ENCODE peak calls at places on chromosomes 1 and 21, in four cellular contexts. U, A, X and S are unnamed samples.

GRCh38 chr1:206909167-206909882 is 12.1 kb downstream of the IL24 start:
- DNase-seq in U (peak), A (peak), X (peak), S (peak)

GRCh38 chr1:192951961-192952460 is 107.1 kb downstream of the UCHL5 start:
- DNase-seq in U (no peak), A (no peak), X (no peak), S (no peak)

GRCh38 chr1:176174108-176174507 is 33.0 kb downstream of the COP1 start:
- DNase-seq in U (no peak), A (no peak), X (no peak), S (no peak)

GRCh38 chr1:39238476-39238875 is 34.0 kb downstream of the MACF1 start:
- DNase-seq in U (no peak), A (peak), X (no peak), S (no peak)

GRCh38 chr1:168504064-168504837 is 39.5 kb downstream of the XCL2 start:
- DNase-seq in U (peak), A (no peak), X (no peak), S (no peak)

GRCh38 chr1:219771039-219771438 is 157.3 kb downstream of the SLC30A10 start:
- DNase-seq in U (no peak), A (peak), X (no peak), S (no peak)

GRCh38 chr21:39633770-39634181 is 21.0 kb downstream of the B3GALT5 start:
- DNase-seq in U (no peak), A (no peak), X (no peak), S (no peak)

GRCh38 chr1:200302192-200302892 is 107.5 kb downstream of the ZNF281 start:
- DNase-seq in U (peak), A (no peak), X (peak), S (no peak)

GRCh38 chr1:66282343-66282852 is 251.6 kb upstream of the SGIP1 start:
- DNase-seq in U (peak), A (no peak), X (peak), S (no peak)

GRCh38 chr1:160083968-160084770 is 2.8 kb downstream of the KCNJ9 start:
- DNase-seq in U (peak), A (no peak), X (peak), S (no peak)

GRCh38 chr1:37317870-37318431 is 156.4 kb upstream of the ZC3H12A start:
- DNase-seq in U (peak), A (no peak), X (no peak), S (no peak)

GRCh38 chr1:236010443-236010842 is 54.4 kb downstream of the NID1 start:
- DNase-seq in U (no peak), A (no peak), X (no peak), S (no peak)

GRCh38 chr1:246794261-246795093 is 70.3 kb downstream of the SCCPDH start:
- DNase-seq in U (no peak), A (no peak), X (no peak), S (no peak)

GRCh38 chr1:64516803-64517568 is 47.1 kb downstream of the CACHD1 start:
- DNase-seq in U (no peak), A (no peak), X (no peak), S (no peak)

GRCh38 chr1:13746342-13746741 is 46.4 kb downstream of the PRDM2 start:
- DNase-seq in U (no peak), A (no peak), X (no peak), S (no peak)

GRCh38 chr1:13751458-13751871 is 51.5 kb downstream of the PRDM2 start:
- DNase-seq in U (no peak), A (no peak), X (no peak), S (no peak)

GRCh38 chr1:13749543-13750307 is 49.7 kb downstream of the PRDM2 start:
- DNase-seq in U (peak), A (no peak), X (peak), S (peak)

GRCh38 chr1:13751985-13752384 is 52.0 kb downstream of the PRDM2 start:
- DNase-seq in U (no peak), A (no peak), X (no peak), S (no peak)

DNA sequence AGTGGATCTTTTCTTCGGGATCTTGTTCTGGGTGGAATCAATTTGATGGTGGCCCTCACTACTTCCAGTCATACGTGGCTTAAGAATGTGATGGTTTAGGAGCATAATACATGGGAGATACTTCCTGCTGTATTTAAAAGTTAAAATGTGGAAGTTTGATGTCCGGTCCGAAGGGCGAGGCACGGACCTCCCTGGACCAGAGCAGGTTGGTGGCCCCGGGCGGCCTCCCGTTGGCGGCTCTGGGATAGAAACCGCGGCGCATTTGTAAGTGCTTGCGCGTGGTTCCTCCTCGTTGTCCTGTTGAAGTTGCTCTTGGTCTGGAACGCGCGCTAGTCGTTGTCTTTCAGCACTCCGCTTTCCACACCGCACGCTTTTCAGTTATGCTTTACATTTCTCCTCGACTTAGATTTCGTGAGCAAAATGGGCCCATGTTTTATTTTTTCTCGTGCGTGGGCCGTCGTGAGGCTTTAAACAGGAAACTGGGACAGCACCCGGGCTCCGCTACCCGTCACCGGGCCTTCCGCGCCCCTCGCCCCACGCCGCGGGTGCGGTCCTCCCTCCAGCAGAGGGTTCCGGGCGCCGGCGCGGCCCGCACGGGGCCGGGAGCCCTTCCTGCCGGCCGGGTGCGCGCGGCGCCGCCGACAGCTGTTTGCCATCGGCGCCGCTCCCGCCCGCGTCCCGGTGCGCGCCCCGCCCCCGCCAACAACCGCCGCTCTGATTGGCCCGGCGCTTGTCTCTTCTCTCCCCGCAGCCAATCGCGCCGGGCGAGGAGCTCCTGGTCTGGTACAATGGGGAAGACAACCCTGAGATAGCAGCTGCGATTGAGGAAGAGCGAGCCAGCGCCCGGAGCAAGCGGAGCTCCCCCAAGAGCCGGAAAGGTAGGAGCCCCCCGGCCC is 48.9 kb downstream of the PRDM2 start:
- DNase-seq in U (peak), A (peak), X (peak), S (peak)
- TF ChIP-seq CTCF in U (peak), A (no peak), X (no peak), S (peak)

GRCh38 chr1:93728480-93729131 is 47.0 kb upstream of the BCAR3 start:
- DNase-seq in U (no peak), A (peak), X (no peak), S (no peak)
- TF ChIP-seq CTCF in U (no peak), A (no peak), X (no peak), S (no peak)

DNA sequence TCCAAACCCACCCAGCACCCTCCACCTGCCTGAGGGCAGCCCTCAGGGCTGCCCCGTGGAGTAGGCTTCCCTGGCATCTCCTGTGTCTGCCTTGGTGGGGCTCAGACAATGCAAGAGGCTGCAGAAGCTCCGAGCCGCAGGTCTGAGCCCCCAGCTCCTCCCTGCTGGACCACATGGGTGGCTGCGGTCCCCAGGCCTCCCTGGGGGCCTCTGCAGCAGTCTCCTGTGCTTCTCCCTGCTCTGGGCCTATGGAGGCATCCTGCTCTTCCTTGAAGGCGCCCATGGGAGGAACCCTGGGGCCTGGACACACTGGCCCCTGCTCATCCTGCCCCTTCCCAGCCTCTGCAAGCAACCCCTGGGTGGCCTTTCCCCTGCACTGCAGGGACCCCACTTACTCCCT is 86.1 kb upstream of the ACTRT2 start:
- DNase-seq in U (no peak), A (no peak), X (no peak), S (no peak)
- TF ChIP-seq CTCF in U (no peak), A (no peak), X (no peak), S (no peak)

DNA sequence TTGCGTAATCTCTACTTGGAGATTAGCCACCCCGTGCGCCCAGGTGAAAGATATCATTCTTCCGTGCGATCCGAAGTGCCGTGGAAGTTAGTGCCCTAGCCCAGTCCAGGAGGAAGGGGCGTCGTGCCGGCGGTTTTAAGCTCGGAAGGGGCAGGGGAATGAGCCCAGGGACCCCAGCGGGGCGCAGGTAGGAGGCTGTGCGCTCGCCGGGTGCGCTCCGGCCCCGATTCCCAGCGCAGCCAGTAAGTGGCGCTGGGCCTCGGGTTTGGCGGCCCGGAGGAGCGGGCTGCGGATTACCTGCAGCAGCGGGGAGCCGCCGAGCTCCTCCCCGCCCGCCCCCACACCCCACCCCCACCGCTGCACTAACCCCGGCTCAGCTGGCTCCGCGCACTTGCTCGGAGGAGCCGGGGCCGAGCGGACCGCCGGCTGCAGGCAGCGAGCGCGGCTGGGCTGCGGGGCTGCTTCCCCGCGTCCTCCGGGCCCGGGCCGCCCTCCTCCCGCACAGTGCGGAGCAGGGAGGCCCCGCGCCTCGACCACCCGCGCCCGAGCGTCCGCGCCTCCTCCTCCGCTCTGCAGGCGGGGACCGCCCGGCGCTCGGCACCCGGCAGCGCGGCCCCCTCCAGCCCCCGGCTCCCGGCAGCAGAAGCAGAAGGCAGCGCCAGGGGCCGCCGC is at the start of gene RYR2:
- DNase-seq in U (peak), A (no peak), X (no peak), S (no peak)
- TF ChIP-seq CTCF in U (peak), A (no peak), X (no peak), S (peak)